ENCODE peak calls at places on chromosome 17, in ten cellular contexts. Y is putamen; O is NCI-H1092; L is Caco-2; F is stimulated activated CD8-positive, alpha-beta memory T cell treated with anti-CD3 and anti-CD28 coated beads, Interleukin-4, amount 100 ng/mL, for 1 hour; R is AG04450; I is stimulated activated CD4-positive, alpha-beta T cell treated with anti-CD3 and anti-CD28 coated beads, Interleukin-15, amount 100 ng/mL, for 24 hours; W is AG08396; S is HT-29; J is kidney glomerular epithelial cell. E is an unnamed sample.

GRCh38 chr17:34176440-34176839 is 78.6 kb upstream of the CCL2 start:
- DNase-seq in L (no peak), F (no peak), I (no peak), W (no peak), O (no peak), Y (no peak), J (no peak), R (no peak), S (no peak), E (no peak)

GRCh38 chr17:33121272-33121671 is 129.6 kb downstream of the SPACA3 start:
- DNase-seq in L (no peak), S (no peak), R (no peak), F (no peak), O (no peak), W (no peak), Y (no peak), J (no peak), I (no peak), E (no peak)

GRCh38 chr17:14793237-14793636 is 471.9 kb downstream of the PMP22 start:
- DNase-seq in R (peak), F (no peak), W (peak), O (no peak), I (no peak), J (no peak), Y (no peak), L (no peak), S (no peak), E (no peak)

GRCh38 chr17:78175643-78175981 is 7.2 kb downstream of the SYNGR2 start:
- DNase-seq in O (no peak), F (no peak), R (no peak), L (no peak), J (no peak), I (no peak), W (no peak), Y (no peak), S (no peak), E (no peak)

GRCh38 chr17:39724731-39725130 is 5.6 kb downstream of the MIEN1 start:
- DNase-seq in R (no peak), J (no peak), O (no peak), I (no peak), L (no peak), Y (no peak), W (no peak), S (no peak), F (no peak), E (no peak)

GRCh38 chr17:80141463-80142165 is 5.3 kb downstream of the EIF4A3 start:
- DNase-seq in Y (no peak), L (no peak), F (no peak), W (no peak), J (no peak), S (no peak), O (no peak), R (no peak), I (no peak), E (no peak)

GRCh38 chr17:76147211-76148014 is 6.4 kb upstream of the FOXJ1 start:
- DNase-seq in F (no peak), I (no peak), S (peak), R (no peak), L (peak), O (peak), W (no peak), Y (no peak), J (peak), E (no peak)

GRCh38 chr17:83189673-83190385 is 110.4 kb downstream of the METRNL start:
- DNase-seq in I (no peak), L (peak), Y (no peak), S (no peak), J (peak), F (no peak), R (peak), W (peak), O (no peak), E (no peak)

GRCh38 chr17:30273373-30273772 is 18.4 kb downstream of the BLMH start:
- DNase-seq in J (no peak), O (no peak), L (no peak), F (no peak), Y (no peak), I (no peak), R (no peak), W (no peak), S (no peak), E (no peak)

GRCh38 chr17:68705331-68706166 is 104.4 kb upstream of the FAM20A start:
- DNase-seq in L (no peak), F (no peak), Y (no peak), S (no peak), R (no peak), W (peak), O (no peak), J (no peak), I (no peak), E (no peak)

GRCh38 chr17:80254396-80255241 is 6.0 kb upstream of the RNF213 start:
- DNase-seq in O (no peak), I (peak), R (peak), L (peak), Y (no peak), J (peak), F (no peak), S (peak), W (peak), E (no peak)

E was measured in DMS 273 treated with DMSO at 0.1 percent for 48 hours.